ENCODE peak calls at places on chromosomes 16 and 17, in seven cellular contexts. One of them, this sample, is unnamed.

GRCh38 chr16:28087140-28087660 is 23.7 kb upstream of the GSG1L start:
- DNase-seq in astrocyte of the spinal cord: no peak
- DNase-seq in A549: no peak
- DNase-seq in cardiac fibroblast: no peak
- DNase-seq in astrocyte of the cerebellum: no peak
- DNase-seq in PC-3: no peak
- DNase-seq in psoas muscle: no peak
- DNase-seq in this sample: no peak

GRCh38 chr16:56372938-56373337 is 52.4 kb downstream of the AMFR start:
- DNase-seq in astrocyte of the spinal cord: no peak
- DNase-seq in A549: no peak
- DNase-seq in cardiac fibroblast: no peak
- DNase-seq in astrocyte of the cerebellum: no peak
- DNase-seq in PC-3: peak
- DNase-seq in psoas muscle: no peak
- DNase-seq in this sample: no peak

GRCh38 chr17:8053600-8053999 is 14.7 kb downstream of the ALOX15B start:
- DNase-seq in astrocyte of the spinal cord: no peak
- DNase-seq in A549: no peak
- DNase-seq in cardiac fibroblast: no peak
- DNase-seq in astrocyte of the cerebellum: no peak
- DNase-seq in PC-3: no peak
- DNase-seq in psoas muscle: no peak
- DNase-seq in this sample: no peak

GRCh38 chr17:34757106-34757505 is 177.7 kb downstream of the TMEM132E start:
- DNase-seq in astrocyte of the spinal cord: no peak
- DNase-seq in A549: no peak
- DNase-seq in cardiac fibroblast: no peak
- DNase-seq in astrocyte of the cerebellum: no peak
- DNase-seq in PC-3: no peak
- DNase-seq in psoas muscle: no peak
- DNase-seq in this sample: no peak

GRCh38 chr17:45256114-45256966 is 5.6 kb downstream of the SPATA32 start:
- DNase-seq in astrocyte of the spinal cord: no peak
- DNase-seq in A549: no peak
- DNase-seq in cardiac fibroblast: no peak
- DNase-seq in astrocyte of the cerebellum: no peak
- DNase-seq in PC-3: no peak
- DNase-seq in psoas muscle: no peak
- DNase-seq in this sample: no peak

GRCh38 chr17:59783221-59784016 is 76.0 kb downstream of the VMP1 start:
- DNase-seq in astrocyte of the spinal cord: peak
- DNase-seq in A549: peak
- DNase-seq in cardiac fibroblast: peak
- DNase-seq in astrocyte of the cerebellum: no peak
- DNase-seq in PC-3: peak
- DNase-seq in psoas muscle: no peak
- DNase-seq in this sample: peak

GRCh38 chr17:76529224-76529642 is 8.3 kb downstream of the CYGB start:
- DNase-seq in astrocyte of the spinal cord: peak
- DNase-seq in A549: no peak
- DNase-seq in cardiac fibroblast: peak
- DNase-seq in astrocyte of the cerebellum: no peak
- DNase-seq in PC-3: peak
- DNase-seq in psoas muscle: peak
- DNase-seq in this sample: peak

GRCh38 chr17:27805520-27806146 is 5.3 kb upstream of the NOS2 start:
- DNase-seq in astrocyte of the spinal cord: peak
- DNase-seq in A549: peak
- DNase-seq in cardiac fibroblast: peak
- DNase-seq in astrocyte of the cerebellum: peak
- DNase-seq in PC-3: peak
- DNase-seq in psoas muscle: peak
- DNase-seq in this sample: peak

GRCh38 chr17:77741109-77741508 is 217.4 kb upstream of the TNRC6C start:
- DNase-seq in astrocyte of the spinal cord: no peak
- DNase-seq in A549: peak
- DNase-seq in cardiac fibroblast: no peak
- DNase-seq in astrocyte of the cerebellum: no peak
- DNase-seq in PC-3: peak
- DNase-seq in psoas muscle: no peak
- DNase-seq in this sample: no peak

DNA sequence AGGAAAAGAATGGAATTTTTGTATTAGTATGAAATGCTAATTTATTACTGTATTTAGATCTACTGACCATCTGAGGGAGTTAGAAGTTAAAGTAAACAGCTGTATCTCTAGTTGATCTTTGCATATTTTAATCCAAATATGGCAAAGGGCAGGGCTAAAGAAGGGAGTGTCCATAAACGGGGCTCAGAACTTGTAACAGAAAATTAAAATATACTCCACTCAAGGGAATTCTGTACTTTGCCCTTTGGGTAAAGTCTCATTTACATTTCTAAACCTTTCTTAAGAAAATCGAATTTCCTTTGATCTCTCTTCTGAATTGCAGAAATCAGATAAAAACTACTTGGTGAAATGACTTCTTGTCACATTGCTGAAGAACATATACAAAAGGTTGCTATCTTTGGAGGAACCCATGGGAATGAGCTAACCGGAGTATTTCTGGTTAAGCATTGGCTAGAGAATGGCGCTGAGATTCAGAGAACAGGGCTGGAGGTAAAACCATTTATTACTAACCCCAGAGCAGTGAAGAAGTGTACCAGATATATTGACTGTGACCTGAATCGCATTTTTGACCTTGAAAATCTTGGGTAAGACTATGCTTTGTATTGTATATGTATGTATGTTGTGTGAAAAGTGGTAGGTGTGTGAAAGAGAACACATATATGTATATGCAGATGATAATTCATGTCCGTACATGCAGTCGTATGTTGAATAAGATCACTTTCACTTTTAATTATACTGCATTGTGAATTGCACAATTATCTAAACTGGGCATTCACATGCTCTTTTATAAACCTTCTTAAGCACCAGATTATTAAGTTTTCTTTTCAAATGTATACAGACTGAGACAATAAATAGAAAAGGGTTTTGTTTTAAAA is at the start of gene ASPA:
- DNase-seq in astrocyte of the spinal cord: no peak
- DNase-seq in A549: no peak
- DNase-seq in cardiac fibroblast: peak
- DNase-seq in astrocyte of the cerebellum: no peak
- DNase-seq in PC-3: no peak
- DNase-seq in psoas muscle: no peak
- DNase-seq in this sample: no peak
- H3K4me3 ChIP-seq in astrocyte of the spinal cord: no peak
- H3K4me3 ChIP-seq in A549: no peak
- H3K4me3 ChIP-seq in cardiac fibroblast: no peak
- H3K4me3 ChIP-seq in astrocyte of the cerebellum: no peak
- H3K4me3 ChIP-seq in PC-3: no peak
- H3K4me3 ChIP-seq in psoas muscle: peak
- H3K4me3 ChIP-seq in this sample: no peak

GRCh38 chr17:19542247-19542646 is 8.6 kb downstream of the SLC47A1 start:
- DNase-seq in astrocyte of the spinal cord: no peak
- DNase-seq in A549: no peak
- DNase-seq in cardiac fibroblast: no peak
- DNase-seq in astrocyte of the cerebellum: no peak
- DNase-seq in PC-3: no peak
- DNase-seq in psoas muscle: no peak
- DNase-seq in this sample: no peak

GRCh38 chr17:19551148-19551547 is 17.5 kb downstream of the SLC47A1 start:
- DNase-seq in astrocyte of the spinal cord: no peak
- DNase-seq in A549: no peak
- DNase-seq in cardiac fibroblast: no peak
- DNase-seq in astrocyte of the cerebellum: no peak
- DNase-seq in PC-3: peak
- DNase-seq in psoas muscle: no peak
- DNase-seq in this sample: no peak

GRCh38 chr17:19544366-19544765 is 10.7 kb downstream of the SLC47A1 start:
- DNase-seq in astrocyte of the spinal cord: no peak
- DNase-seq in A549: no peak
- DNase-seq in cardiac fibroblast: no peak
- DNase-seq in astrocyte of the cerebellum: no peak
- DNase-seq in PC-3: no peak
- DNase-seq in psoas muscle: no peak
- DNase-seq in this sample: no peak

GRCh38 chr17:19549746-19550623 is 16.3 kb downstream of the SLC47A1 start:
- DNase-seq in astrocyte of the spinal cord: no peak
- DNase-seq in A549: no peak
- DNase-seq in cardiac fibroblast: no peak
- DNase-seq in astrocyte of the cerebellum: no peak
- DNase-seq in PC-3: no peak
- DNase-seq in psoas muscle: no peak
- DNase-seq in this sample: no peak

DNA sequence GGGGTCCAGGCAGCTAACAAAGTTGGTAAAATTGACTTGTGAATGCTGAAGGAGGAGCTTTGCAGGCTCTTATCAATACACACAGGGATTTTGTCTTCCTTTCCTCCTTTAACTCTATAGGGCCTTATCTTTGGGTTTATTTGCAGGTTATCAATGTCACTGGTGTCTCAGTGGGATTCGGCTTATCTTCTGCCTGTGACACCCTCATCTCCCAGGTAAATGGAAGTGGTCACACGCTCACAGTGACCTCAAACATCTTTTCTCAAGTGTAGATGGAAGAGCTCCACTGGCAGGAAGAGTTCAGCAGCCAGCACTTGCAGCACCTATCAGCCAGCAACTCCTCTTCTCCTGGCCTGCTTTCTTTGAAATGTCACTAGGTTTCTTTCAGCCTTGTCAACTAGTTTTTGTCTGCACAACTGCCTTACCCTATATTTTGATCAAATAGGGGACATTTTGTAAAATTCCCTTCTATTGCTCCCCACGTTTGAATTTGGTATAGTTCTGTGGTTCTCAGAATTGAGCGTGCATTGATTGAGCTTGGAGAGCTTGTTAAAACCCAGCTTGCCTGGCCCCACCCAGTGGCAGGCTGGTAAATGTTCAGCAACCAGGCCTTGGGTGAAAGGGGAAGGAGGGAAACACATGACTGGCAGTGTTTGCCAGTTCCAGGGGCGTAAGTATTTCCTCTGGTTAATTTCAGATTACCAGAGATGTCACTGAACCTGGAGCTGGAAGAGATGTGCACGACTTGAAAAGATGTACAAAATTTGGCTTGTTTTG is 12.8 kb downstream of the SLC47A1 start:
- DNase-seq in astrocyte of the spinal cord: no peak
- DNase-seq in A549: no peak
- DNase-seq in cardiac fibroblast: peak
- DNase-seq in astrocyte of the cerebellum: no peak
- DNase-seq in PC-3: peak
- DNase-seq in psoas muscle: peak
- DNase-seq in this sample: no peak
- TF ChIP-seq CTCF in astrocyte of the spinal cord: no peak
- TF ChIP-seq CTCF in A549: no peak
- TF ChIP-seq CTCF in cardiac fibroblast: no peak
- TF ChIP-seq CTCF in astrocyte of the cerebellum: peak
- TF ChIP-seq CTCF in PC-3: peak
- TF ChIP-seq CTCF in psoas muscle: peak
- TF ChIP-seq CTCF in this sample: no peak

DNA sequence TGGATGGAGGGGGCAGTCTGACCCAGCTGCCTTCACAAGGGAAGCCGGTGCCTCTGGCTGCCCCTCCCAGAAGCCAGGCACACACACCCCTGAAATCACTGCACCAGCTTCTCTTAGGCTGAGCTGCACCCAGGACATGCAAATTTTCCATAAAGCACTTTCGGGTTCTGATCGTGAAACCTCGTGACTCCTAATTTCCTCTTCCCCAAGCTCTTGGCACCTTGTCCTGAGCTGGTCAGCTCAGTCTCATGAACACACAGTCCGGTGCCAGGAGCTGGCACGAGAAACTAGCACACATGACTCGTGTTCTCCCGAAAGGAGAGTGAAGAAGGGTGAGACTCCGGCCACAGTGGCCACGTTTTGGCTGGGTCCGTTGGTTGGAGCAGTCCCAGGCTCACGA is 9.0 kb upstream of the ABR start:
- DNase-seq in astrocyte of the spinal cord: no peak
- DNase-seq in A549: no peak
- DNase-seq in cardiac fibroblast: peak
- DNase-seq in astrocyte of the cerebellum: peak
- DNase-seq in PC-3: no peak
- DNase-seq in psoas muscle: peak
- DNase-seq in this sample: no peak
- H3K4me3 ChIP-seq in astrocyte of the spinal cord: no peak
- H3K4me3 ChIP-seq in A549: no peak
- H3K4me3 ChIP-seq in cardiac fibroblast: no peak
- H3K4me3 ChIP-seq in astrocyte of the cerebellum: no peak
- H3K4me3 ChIP-seq in PC-3: no peak
- H3K4me3 ChIP-seq in psoas muscle: peak
- H3K4me3 ChIP-seq in this sample: no peak

GRCh38 chr16:1094124-1094479 is 1.9 kb downstream of the C1QTNF8 start:
- DNase-seq in astrocyte of the spinal cord: no peak
- DNase-seq in A549: peak
- DNase-seq in cardiac fibroblast: no peak
- DNase-seq in astrocyte of the cerebellum: no peak
- DNase-seq in PC-3: no peak
- DNase-seq in psoas muscle: no peak
- DNase-seq in this sample: no peak

GRCh38 chr16:1094601-1095449 is 1.2 kb downstream of the C1QTNF8 start:
- DNase-seq in astrocyte of the spinal cord: no peak
- DNase-seq in A549: no peak
- DNase-seq in cardiac fibroblast: no peak
- DNase-seq in astrocyte of the cerebellum: no peak
- DNase-seq in PC-3: no peak
- DNase-seq in psoas muscle: no peak
- DNase-seq in this sample: no peak

GRCh38 chr16:1097156-1097555 is 1.1 kb upstream of the C1QTNF8 start:
- DNase-seq in astrocyte of the spinal cord: no peak
- DNase-seq in A549: no peak
- DNase-seq in cardiac fibroblast: no peak
- DNase-seq in astrocyte of the cerebellum: no peak
- DNase-seq in PC-3: no peak
- DNase-seq in psoas muscle: no peak
- DNase-seq in this sample: no peak

GRCh38 chr16:1096164-1097082 is at the start of gene C1QTNF8:
- DNase-seq in astrocyte of the spinal cord: no peak
- DNase-seq in A549: no peak
- DNase-seq in cardiac fibroblast: no peak
- DNase-seq in astrocyte of the cerebellum: no peak
- DNase-seq in PC-3: no peak
- DNase-seq in psoas muscle: no peak
- DNase-seq in this sample: no peak

GRCh38 chr16:1095450-1096163 is 437 bp downstream of the C1QTNF8 start:
- DNase-seq in astrocyte of the spinal cord: no peak
- DNase-seq in A549: no peak
- DNase-seq in cardiac fibroblast: no peak
- DNase-seq in astrocyte of the cerebellum: no peak
- DNase-seq in PC-3: no peak
- DNase-seq in psoas muscle: no peak
- DNase-seq in this sample: no peak
- TF ChIP-seq CTCF in astrocyte of the spinal cord: no peak
- TF ChIP-seq CTCF in A549: peak
- TF ChIP-seq CTCF in cardiac fibroblast: no peak
- TF ChIP-seq CTCF in astrocyte of the cerebellum: no peak
- TF ChIP-seq CTCF in PC-3: no peak
- TF ChIP-seq CTCF in psoas muscle: no peak
- TF ChIP-seq CTCF in this sample: no peak

DNA sequence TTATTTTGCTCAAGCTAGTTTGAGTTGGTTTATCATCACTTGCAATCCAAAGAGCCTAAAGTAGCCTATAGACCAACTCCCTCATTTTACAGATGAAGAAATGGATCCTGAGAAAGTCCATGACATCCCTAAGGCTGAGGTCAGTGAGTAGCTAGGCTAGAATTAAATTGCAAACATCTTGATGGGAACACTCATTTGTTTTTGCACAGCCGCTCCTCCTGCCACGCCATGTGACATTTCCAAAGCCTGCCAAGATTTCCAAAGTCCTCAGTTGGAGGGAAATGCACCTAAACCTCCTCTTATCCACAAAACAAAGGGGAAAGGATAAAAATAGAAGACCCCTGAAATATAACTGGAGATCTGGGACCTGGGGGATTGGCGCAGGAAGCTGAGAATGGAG is 15.0 kb downstream of the TMEM92 start:
- DNase-seq in astrocyte of the spinal cord: no peak
- DNase-seq in A549: no peak
- DNase-seq in cardiac fibroblast: peak
- DNase-seq in astrocyte of the cerebellum: no peak
- DNase-seq in PC-3: no peak
- DNase-seq in psoas muscle: no peak
- DNase-seq in this sample: no peak
- H3K4me3 ChIP-seq in astrocyte of the spinal cord: peak
- H3K4me3 ChIP-seq in A549: peak
- H3K4me3 ChIP-seq in cardiac fibroblast: no peak
- H3K4me3 ChIP-seq in astrocyte of the cerebellum: peak
- H3K4me3 ChIP-seq in PC-3: peak
- H3K4me3 ChIP-seq in psoas muscle: no peak
- H3K4me3 ChIP-seq in this sample: peak